ENCODE peak calls at places on chromosomes 16 and 17, in four cellular contexts. G is A549, N is fibroblast of lung, K is adrenal gland. O is an unnamed sample.

GRCh38 chr16:85595299-85595661 is 17.8 kb upstream of the GSE1 start:
- DNase-seq in N (no peak), K (no peak), G (no peak), O (no peak)

GRCh38 chr17:44906987-44907681 is 7.9 kb upstream of the EFTUD2 start:
- DNase-seq in G (no peak), N (no peak), K (no peak), O (no peak)

GRCh38 chr16:85586360-85587145 is 26.6 kb upstream of the GSE1 start:
- DNase-seq in G (no peak), K (no peak), N (peak; percentile 69), O (no peak)

GRCh38 chr17:11719852-11720251 is 121.6 kb downstream of the DNAH9 start:
- DNase-seq in K (no peak), N (no peak), G (no peak), O (no peak)

GRCh38 chr17:72790194-72790593 is 302.3 kb downstream of the SLC39A11 start:
- DNase-seq in K (no peak), G (no peak), N (no peak), O (no peak)

GRCh38 chr16:8949536-8950418 is 13.9 kb downstream of the USP7 start:
- DNase-seq in G (no peak), K (no peak), N (no peak), O (no peak)

GRCh38 chr17:15998031-15998574 is 1.4 kb downstream of the ZSWIM7 start:
- DNase-seq in K (no peak), G (no peak), N (no peak), O (no peak)

GRCh38 chr16:27232061-27232841 is 28.9 kb downstream of the KDM8 start:
- DNase-seq in K (no peak), N (no peak), G (no peak), O (no peak)

GRCh38 chr17:82230627-82231311 is 1.9 kb downstream of the SLC16A3 start:
- DNase-seq in K (peak; percentile 80), G (peak; percentile 92), N (peak; percentile 90), O (peak; percentile 82)

GRCh38 chr17:72591500-72592241 is 470.9 kb downstream of the SOX9 start:
- DNase-seq in G (no peak), N (peak; percentile 40), K (no peak), O (no peak)

GRCh38 chr16:16871196-16871595 is 492.3 kb downstream of the NPIPA7 start:
- DNase-seq in G (no peak), N (no peak), K (no peak), O (no peak)

GRCh38 chr17:45963258-45963657 is 35.8 kb upstream of the STH start:
- DNase-seq in G (no peak), K (no peak), N (no peak), O (no peak)

GRCh38 chr16:49271363-49271762 is 10.3 kb downstream of the CBLN1 start:
- DNase-seq in K (no peak), N (no peak), G (no peak), O (no peak)

GRCh38 chr17:15782809-15783208 is 50.7 kb downstream of the TBC1D26 start:
- DNase-seq in G (no peak), K (peak; percentile 62), N (peak; percentile 55), O (peak; percentile 42)

GRCh38 chr16:3086596-3087242 is 12.4 kb downstream of the ZSCAN10 start:
- DNase-seq in G (no peak), N (no peak), K (no peak), O (no peak)

GRCh38 chr16:2432286-2432685 is 3.0 kb downstream of the CCNF start:
- DNase-seq in G (no peak), K (no peak), N (no peak), O (no peak)

GRCh38 chr16:10332301-10332700 is 53.6 kb upstream of the ATF7IP2 start:
- DNase-seq in N (no peak), K (peak; percentile 42), G (no peak), O (no peak)

GRCh38 chr17:66540131-66540781 is 237.8 kb downstream of the PRKCA start:
- DNase-seq in G (no peak), N (peak; percentile 89), K (no peak), O (peak; percentile 55)

GRCh38 chr16:19113577-19114358 is at the start of gene ITPRIPL2:
- DNase-seq in G (peak; percentile 93), N (peak; percentile 95), K (peak; percentile 93), O (peak; percentile 87)

GRCh38 chr17:76107507-76107906 is 3.9 kb upstream of the EXOC7 start:
- DNase-seq in G (peak; percentile 42), K (no peak), N (peak; percentile 15), O (no peak)

GRCh38 chr17:42984486-42984885 is 4.1 kb downstream of the RUNDC1 start:
- DNase-seq in G (no peak), K (no peak), N (no peak), O (no peak)

GRCh38 chr17:80030730-80031410 is 4.8 kb downstream of the TBC1D16 start:
- DNase-seq in N (no peak), K (no peak), G (no peak), O (no peak)

GRCh38 chr16:69494993-69495392 is 70.6 kb downstream of the CYB5B start:
- DNase-seq in N (peak; percentile 16), K (peak; percentile 59), G (peak; percentile 45), O (no peak)

GRCh38 chr17:17350491-17351355 is 47.5 kb downstream of the NT5M start:
- DNase-seq in K (no peak), G (no peak), N (peak; percentile 9), O (no peak)

DNA sequence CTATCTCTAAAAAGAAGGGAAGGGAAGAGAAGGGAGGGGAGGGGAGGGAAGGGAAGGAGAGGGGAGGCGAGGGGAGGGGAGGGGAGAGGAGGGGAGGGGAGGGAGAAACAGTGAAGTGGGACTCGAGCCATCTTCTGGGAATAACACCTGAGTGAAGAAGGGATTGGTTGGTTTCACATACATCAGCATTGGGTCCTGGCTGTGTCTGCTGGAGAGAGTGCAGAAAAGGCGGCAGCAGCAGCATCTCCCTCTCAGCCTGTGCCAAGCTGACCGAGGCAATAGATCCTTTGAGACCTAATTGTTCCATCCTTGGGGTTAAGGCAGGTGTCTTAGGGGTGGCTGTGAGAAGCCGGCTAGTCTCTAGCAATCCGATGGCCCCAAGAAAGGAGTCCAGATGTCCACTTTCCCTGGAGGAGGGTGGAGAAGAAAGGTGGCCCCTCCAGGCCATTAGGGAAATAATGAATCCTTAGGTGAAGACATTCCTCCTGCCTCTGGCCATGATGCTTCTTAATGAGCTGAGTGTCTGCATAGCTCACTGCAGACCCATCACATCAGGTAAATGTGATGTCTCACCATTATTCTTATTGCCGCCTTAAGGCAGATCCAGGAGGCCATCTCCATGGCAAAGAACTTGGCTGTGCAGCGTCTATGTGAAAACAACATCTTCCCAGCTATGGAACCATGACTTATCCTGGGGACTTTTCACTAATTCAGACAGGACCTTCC is 71.6 kb downstream of the WIPI1 start:
- DNase-seq in K (peak; percentile 12), G (no peak), N (no peak), O (no peak)
- H3K4me1 ChIP-seq in K (peaks cover 11% of the 10 kb centered on the region), G (peaks cover 27% of the 10 kb centered on the region), N (peaks cover 26% of the 10 kb centered on the region), O (no peaks in the 10 kb centered on the region)

GRCh38 chr17:32116937-32117336 is 25.4 kb upstream of the RHOT1 start:
- DNase-seq in G (no peak), K (no peak), N (no peak), O (no peak)
- H3K27ac ChIP-seq in G (no peak overlapping the region), K (no peak overlapping the region), N (no peak overlapping the region), O (no peak overlapping the region)

GRCh38 chr16:746637-747036 is 5.8 kb upstream of the CIAO3 start:
- DNase-seq in G (no peak), K (no peak), N (no peak), O (no peak)
- H3K4me3 ChIP-seq in G (no peak overlapping the region), K (no peak overlapping the region), N (no peak overlapping the region), O (no peak overlapping the region)

DNA sequence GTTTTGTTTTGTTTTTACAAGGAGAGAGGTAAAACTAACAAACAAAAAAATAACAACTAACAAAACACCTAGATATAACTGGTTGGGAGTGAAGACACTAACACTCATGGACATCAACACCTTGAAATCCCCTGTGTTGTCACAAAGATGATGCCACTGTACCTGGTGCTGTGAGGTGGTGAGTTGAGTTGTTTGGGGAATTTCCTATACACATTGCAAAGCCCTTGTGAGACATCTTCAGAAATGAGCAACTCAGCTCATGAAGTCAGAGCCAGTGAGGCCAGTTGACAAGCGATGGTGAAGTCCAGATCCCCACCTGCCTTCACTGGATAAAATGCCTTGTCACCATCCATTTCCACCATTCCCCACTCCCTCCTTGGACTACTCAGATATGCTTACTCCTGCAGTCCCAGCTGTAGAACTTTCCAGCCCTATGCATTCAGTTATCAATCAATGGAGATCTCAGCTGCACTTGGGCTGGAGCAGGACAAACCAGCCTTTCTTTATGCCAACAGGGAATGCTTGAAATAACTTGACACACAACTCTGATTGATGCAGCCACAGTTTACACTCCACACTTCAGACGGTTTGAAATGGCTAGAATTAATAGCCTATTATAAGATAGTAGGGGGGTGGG is 22.1 kb downstream of the ANKFN1 start:
- DNase-seq in G (no peak), N (no peak), K (no peak), O (no peak)
- H3K4me1 ChIP-seq in G (peaks cover 3% of the 10 kb centered on the region), N (peaks cover 4% of the 10 kb centered on the region), K (no peaks in the 10 kb centered on the region), O (no peaks in the 10 kb centered on the region)

DNA sequence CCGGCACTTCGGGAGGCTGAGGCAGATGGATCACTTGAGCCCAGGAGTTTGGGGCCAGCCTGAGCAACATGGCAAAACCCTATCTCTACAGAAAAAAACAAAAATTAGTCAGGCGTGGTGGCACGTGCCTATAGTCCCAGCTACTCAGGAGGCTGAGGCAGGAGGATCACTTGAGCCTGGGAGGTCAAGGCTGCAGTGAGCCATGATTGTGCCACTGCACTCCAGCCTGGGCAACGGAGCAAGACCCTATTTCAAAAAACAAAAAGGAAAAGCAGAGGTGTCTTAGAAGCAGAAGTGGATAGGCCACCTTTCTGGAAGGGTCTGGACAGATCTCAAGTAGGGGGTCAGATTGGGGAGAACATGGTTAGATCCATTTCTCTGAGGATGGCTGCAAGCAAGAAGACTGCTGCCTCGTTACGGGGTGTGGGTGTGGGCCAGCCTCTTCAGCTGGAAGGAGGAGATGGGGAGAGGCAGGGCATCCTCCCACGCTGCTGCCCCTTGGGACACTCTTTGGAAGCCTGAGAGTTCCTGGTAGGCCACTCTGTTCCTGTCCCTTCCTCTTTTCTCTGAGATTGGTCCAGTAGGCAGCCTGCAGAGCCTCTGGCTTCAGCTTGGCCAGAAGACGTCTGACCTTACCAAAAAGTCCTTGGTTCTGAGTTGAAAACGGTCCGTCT is 208.0 kb downstream of the MSI2 start:
- DNase-seq in G (no peak), N (no peak), K (no peak), O (no peak)
- H3K27ac ChIP-seq in G (peak overlapping the region; percentile 85), N (no peak overlapping the region), K (peak overlapping the region; percentile 27), O (no peak overlapping the region)

DNA sequence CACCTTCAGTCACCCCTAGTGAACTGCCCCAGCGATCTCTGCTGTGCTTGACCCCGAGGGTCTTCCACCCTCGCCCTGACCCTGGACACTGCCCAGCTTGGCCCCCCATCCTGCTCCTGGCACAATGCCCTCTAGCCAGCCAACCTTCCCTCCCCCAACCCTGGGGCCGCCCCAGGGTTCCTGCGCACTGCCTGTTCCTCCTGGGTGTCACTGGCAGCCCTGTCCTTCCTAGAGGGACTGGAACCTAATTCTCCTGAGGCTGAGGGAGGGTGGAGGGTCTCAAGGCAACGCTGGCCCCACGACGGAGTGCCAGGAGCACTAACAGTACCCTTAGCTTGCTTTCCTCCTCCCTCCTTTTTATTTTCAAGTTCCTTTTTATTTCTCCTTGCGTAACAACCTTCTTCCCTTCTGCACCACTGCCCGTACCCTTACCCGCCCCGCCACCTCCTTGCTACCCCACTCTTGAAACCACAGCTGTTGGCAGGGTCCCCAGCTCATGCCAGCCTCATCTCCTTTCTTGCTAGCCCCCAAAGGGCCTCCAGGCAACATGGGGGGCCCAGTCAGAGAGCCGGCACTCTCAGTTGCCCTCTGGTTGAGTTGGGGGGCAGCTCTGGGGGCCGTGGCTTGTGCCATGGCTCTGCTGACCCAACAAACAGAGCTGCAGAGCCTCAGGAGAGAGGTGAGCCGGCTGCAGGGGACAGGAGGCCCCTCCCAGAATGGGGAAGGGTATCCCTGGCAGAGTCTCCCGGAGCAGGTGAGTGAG is at the start of gene TNFSF13:
- DNase-seq in N (no peak), K (peak; percentile 69), G (no peak), O (no peak)
- H3K4me3 ChIP-seq in N (no peak within 1 kb of the TSS), K (peak within 1 kb of the TSS; percentile 69), G (no peak within 1 kb of the TSS), O (peak within 1 kb of the TSS; percentile 24)